ENCODE peak calls at places on chromosomes 5 and 9, in four cellular contexts. M is CD8-positive, alpha-beta memory T cell; E is sigmoid colon; H is HEK293T. Q is an unnamed sample.

GRCh38 chr9:127402401-127403090 is 5.6 kb downstream of the SLC2A8 start:
- DNase-seq in M (no peak), H (no peak), E (no peak), Q (no peak)

GRCh38 chr9:91179237-91180138 is 182.2 kb downstream of the AUH start:
- DNase-seq in E (no peak), M (no peak), H (no peak), Q (peak)

GRCh38 chr5:40736103-40736875 is 19.5 kb downstream of the TTC33 start:
- DNase-seq in H (peak), E (no peak), M (no peak), Q (no peak)

GRCh38 chr5:168135897-168136296 is 155.5 kb upstream of the WWC1 start:
- DNase-seq in M (no peak), H (no peak), E (no peak), Q (no peak)

GRCh38 chr5:59620535-59621212 is 272.9 kb downstream of the PDE4D start:
- DNase-seq in H (no peak), E (no peak), M (no peak), Q (no peak)

GRCh38 chr9:111039203-111039907 is 1.1 kb upstream of the LPAR1 start:
- DNase-seq in H (no peak), E (no peak), M (no peak), Q (peak)

GRCh38 chr9:18189876-18190670 is 283.9 kb upstream of the ADAMTSL1 start:
- DNase-seq in M (no peak), E (no peak), H (no peak), Q (no peak)

GRCh38 chr9:72478993-72479392 is 42.4 kb upstream of the TMC1 start:
- DNase-seq in M (no peak), E (no peak), H (no peak), Q (no peak)

GRCh38 chr5:35160486-35161116 is 69.7 kb downstream of the PRLR start:
- DNase-seq in M (no peak), H (no peak), E (no peak), Q (no peak)